ENCODE peak calls at places on chromosomes 12 and 14, in seven cellular contexts. Z, B, Q, N, I, W and E are unnamed samples.

GRCh38 chr12:27703720-27704452 is 6.7 kb upstream of the MRPS35 start:
- DNase-seq in B (peak; percentile 64), I (no peak), Q (peak; percentile 64), Z (no peak), W (no peak), N (peak; percentile 96), E (peak; percentile 75)

GRCh38 chr12:108768591-108769500 is 37.5 kb upstream of the CORO1C start:
- DNase-seq in B (peak; percentile 39), I (peak; percentile 44), Q (peak; percentile 54), N (no peak), Z (no peak), W (peak; percentile 86), E (no peak)

GRCh38 chr12:123267991-123268843 is 3.4 kb downstream of the CDK2AP1 start:
- DNase-seq in N (no peak), Z (no peak), Q (peak; percentile 45), I (no peak), B (no peak), W (peak; percentile 86), E (no peak)

GRCh38 chr12:57845478-57846284 is 848 bp downstream of the CTDSP2 start:
- DNase-seq in W (peak; percentile 93), I (peak; percentile 78), B (peak; percentile 66), Q (peak; percentile 84), N (peak; percentile 57), Z (no peak), E (peak; percentile 64)

GRCh38 chr14:68306934-68307758 is 485.7 kb downstream of the ZFP36L1 start:
- DNase-seq in Z (peak; percentile 82), I (no peak), B (peak; percentile 19), N (no peak), Q (no peak), W (no peak), E (peak; percentile 32)

GRCh38 chr12:116172224-116172849 is 105.2 kb downstream of the MED13L start:
- DNase-seq in I (no peak), W (no peak), N (peak; percentile 43), B (no peak), Z (no peak), Q (peak; percentile 46), E (no peak)

GRCh38 chr14:92982941-92983340 is 60.0 kb downstream of the CHGA start:
- DNase-seq in N (no peak), I (no peak), Q (no peak), B (no peak), Z (no peak), W (peak; percentile 42), E (no peak)

GRCh38 chr14:35050652-35051051 is 4.6 kb downstream of the FAM177A1 start:
- DNase-seq in B (peak; percentile 53), N (peak; percentile 82), I (no peak), W (no peak), Q (no peak), Z (no peak), E (peak; percentile 32)

GRCh38 chr12:82959821-82960220 is 273.1 kb downstream of the TMTC2 start:
- DNase-seq in W (no peak), N (no peak), B (no peak), Z (no peak), Q (no peak), I (no peak), E (no peak)

GRCh38 chr12:129540249-129540648 is 363.6 kb downstream of the TMEM132D start:
- DNase-seq in B (no peak), Q (no peak), Z (peak; percentile 30), W (no peak), N (no peak), I (no peak), E (no peak)

GRCh38 chr12:127943481-127944210 is 323.3 kb upstream of the TMEM132C start:
- DNase-seq in I (no peak), B (no peak), N (no peak), Q (no peak), W (no peak), Z (no peak), E (peak; percentile 33)

GRCh38 chr12:131510431-131510830 is 200.5 kb upstream of the SFSWAP start:
- DNase-seq in N (no peak), B (no peak), Z (no peak), W (no peak), I (no peak), Q (no peak), E (no peak)

GRCh38 chr14:61472801-61473376 is 151.5 kb downstream of the PRKCH start:
- DNase-seq in N (peak; percentile 62), W (no peak), B (no peak), I (peak; percentile 26), Z (no peak), Q (no peak), E (no peak)

GRCh38 chr12:113240395-113240794 is 19.1 kb downstream of the TPCN1 start:
- DNase-seq in Z (no peak), N (no peak), I (no peak), Q (peak; percentile 47), W (no peak), B (no peak), E (no peak)

GRCh38 chr14:48788771-48789170 is 797.4 kb downstream of the RPS29 start:
- DNase-seq in I (no peak), N (no peak), B (peak; percentile 2), Z (no peak), Q (no peak), W (no peak), E (peak; percentile 25)

GRCh38 chr12:117361312-117361670 is at the start of gene NOS1:
- DNase-seq in B (no peak), I (no peak), Q (no peak), N (no peak), Z (no peak), W (no peak), E (no peak)

GRCh38 chr12:16359512-16360491 is 12.4 kb downstream of the MGST1 start:
- DNase-seq in I (no peak), Z (no peak), Q (no peak), W (peak; percentile 86), N (peak; percentile 79), B (peak; percentile 24), E (peak; percentile 35)

GRCh38 chr12:1213205-1213604 is 222.2 kb downstream of the ERC1 start:
- DNase-seq in N (no peak), B (no peak), W (no peak), I (no peak), Q (no peak), Z (no peak), E (no peak)